ENCODE peak calls at places on chromosomes 6 and 20, in four cellular contexts. One of them, this sample, is unnamed.

GRCh38 chr6:124040655-124041054 is 237.0 kb downstream of the NKAIN2 start:
- DNase-seq in HepG2: no peak
- DNase-seq in GM12878: no peak
- DNase-seq in H1: no peak
- DNase-seq in this sample: no peak

GRCh38 chr6:121305957-121306607 is 28.2 kb downstream of the TBC1D32 start:
- DNase-seq in HepG2: peak; percentile 59
- DNase-seq in H1: no peak
- DNase-seq in GM12878: no peak
- DNase-seq in this sample: peak; percentile 38

GRCh38 chr20:31974975-31975481 is 7.1 kb downstream of the XKR7 start:
- DNase-seq in H1: peak; percentile 69
- DNase-seq in HepG2: no peak
- DNase-seq in GM12878: no peak
- DNase-seq in this sample: no peak

GRCh38 chr20:1430004-1430451 is 36.6 kb downstream of the NSFL1C start:
- DNase-seq in HepG2: no peak
- DNase-seq in GM12878: no peak
- DNase-seq in H1: no peak
- DNase-seq in this sample: no peak

GRCh38 chr20:57392130-57392445 is 892 bp downstream of the RBM38 start:
- DNase-seq in H1: no peak
- DNase-seq in HepG2: no peak
- DNase-seq in GM12878: no peak
- DNase-seq in this sample: no peak

GRCh38 chr6:114000066-114000465 is 29.1 kb upstream of the HDAC2 start:
- DNase-seq in H1: no peak
- DNase-seq in HepG2: no peak
- DNase-seq in GM12878: no peak
- DNase-seq in this sample: no peak

GRCh38 chr20:38290829-38291581 is 13.0 kb upstream of the BPI start:
- DNase-seq in GM12878: no peak
- DNase-seq in HepG2: peak; percentile 87
- DNase-seq in H1: peak; percentile 74
- DNase-seq in this sample: peak; percentile 60

GRCh38 chr20:63253438-63254236 is 626 bp downstream of the NKAIN4 start:
- DNase-seq in GM12878: no peak
- DNase-seq in H1: peak; percentile 82
- DNase-seq in HepG2: no peak
- DNase-seq in this sample: peak; percentile 21

GRCh38 chr20:47561175-47561574 is 59.5 kb downstream of the NCOA3 start:
- DNase-seq in GM12878: no peak
- DNase-seq in HepG2: no peak
- DNase-seq in H1: no peak
- DNase-seq in this sample: no peak

GRCh38 chr20:53399131-53399530 is 194.5 kb downstream of the ZNF217 start:
- DNase-seq in GM12878: no peak
- DNase-seq in HepG2: no peak
- DNase-seq in H1: no peak
- DNase-seq in this sample: no peak

GRCh38 chr6:120058410-120058809 is 708.8 kb upstream of the MAN1A1 start:
- DNase-seq in HepG2: no peak
- DNase-seq in GM12878: no peak
- DNase-seq in H1: no peak
- DNase-seq in this sample: no peak

DNA sequence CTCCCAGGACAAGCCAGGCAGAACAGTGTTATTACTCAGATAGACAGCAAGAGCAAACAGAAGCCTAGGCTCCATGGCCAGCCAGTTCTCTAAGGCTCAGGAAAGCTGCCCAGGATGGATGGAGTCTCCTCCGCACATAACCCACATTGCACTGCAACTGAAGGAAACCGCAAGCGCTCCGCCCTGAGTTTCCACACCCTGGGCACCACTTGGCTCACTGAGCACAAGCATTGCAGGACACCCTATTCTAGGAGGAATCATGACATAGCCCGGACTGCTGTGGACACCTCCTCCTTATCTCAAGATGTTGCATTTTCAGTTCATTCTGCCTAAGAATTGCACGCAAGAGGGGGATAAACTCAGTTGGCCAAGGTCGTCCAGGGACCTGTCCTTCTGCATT is 42.9 kb downstream of the LINC00237 start:
- DNase-seq in H1: peak; percentile 39
- DNase-seq in GM12878: no peak
- DNase-seq in HepG2: no peak
- DNase-seq in this sample: no peak
- TF ChIP-seq SUZ12 in H1: no peak
- TF ChIP-seq SUZ12 in GM12878: no peak
- TF ChIP-seq SUZ12 in HepG2: no peak
- TF ChIP-seq SUZ12 in this sample: no peak

DNA sequence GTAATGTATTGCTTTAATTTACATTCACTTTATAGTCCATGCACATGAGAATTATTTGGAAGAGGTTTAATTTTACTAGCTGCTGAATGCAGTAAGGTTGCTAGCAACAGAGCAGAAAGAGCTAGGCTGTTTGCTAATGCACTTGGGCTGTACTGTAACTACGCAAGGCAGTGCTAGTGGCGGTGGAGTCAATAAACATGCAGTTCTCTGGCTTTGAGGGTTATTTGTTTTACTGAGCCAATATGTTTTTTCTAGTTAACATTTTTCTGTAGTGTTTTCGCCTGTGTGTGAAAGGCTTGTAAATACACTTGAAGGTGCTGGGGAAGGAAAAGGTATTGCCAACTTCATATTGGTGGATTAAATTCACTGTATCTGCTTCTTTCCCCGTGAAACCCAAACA is 112.8 kb downstream of the BTBD3 start:
- DNase-seq in HepG2: no peak
- DNase-seq in H1: no peak
- DNase-seq in GM12878: no peak
- DNase-seq in this sample: no peak
- TF ChIP-seq SP1 in HepG2: no peak
- TF ChIP-seq SP1 in H1: no peak
- TF ChIP-seq SP1 in GM12878: no peak
- TF ChIP-seq SP1 in this sample: no peak

DNA sequence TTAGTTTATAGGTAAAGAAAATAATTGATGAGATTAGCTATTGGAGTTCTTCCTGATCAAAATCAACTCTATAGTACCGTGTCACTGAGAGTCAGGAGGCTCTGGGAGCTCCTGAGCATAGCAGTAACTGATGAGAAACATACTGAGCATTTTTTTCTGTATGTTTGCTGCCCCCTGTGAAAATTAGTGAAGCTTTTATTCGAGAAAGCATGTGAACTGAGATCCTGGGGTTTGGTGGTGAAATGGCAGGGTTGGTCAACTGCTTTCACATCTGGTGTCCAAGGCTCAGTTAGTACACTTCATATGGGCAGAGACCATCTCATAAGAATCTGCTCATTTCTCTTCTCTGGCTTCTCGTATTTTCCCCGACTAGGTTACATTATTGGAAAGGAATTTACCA is 4.1 kb upstream of the ABT1 start:
- DNase-seq in GM12878: no peak
- DNase-seq in H1: no peak
- DNase-seq in HepG2: peak; percentile 30
- DNase-seq in this sample: no peak
- TF ChIP-seq SUZ12 in GM12878: no peak
- TF ChIP-seq SUZ12 in H1: no peak
- TF ChIP-seq SUZ12 in HepG2: no peak
- TF ChIP-seq SUZ12 in this sample: no peak

GRCh38 chr6:155832596-155832995 is 377.0 kb upstream of the NOX3 start:
- DNase-seq in GM12878: no peak
- DNase-seq in HepG2: peak; percentile 13
- DNase-seq in H1: no peak
- DNase-seq in this sample: no peak
- TF ChIP-seq SP1 in GM12878: no peak
- TF ChIP-seq SP1 in HepG2: no peak
- TF ChIP-seq SP1 in H1: no peak
- TF ChIP-seq SP1 in this sample: no peak

GRCh38 chr6:36839819-36840379 is 655 bp upstream of the CPNE5 start:
- DNase-seq in GM12878: no peak
- DNase-seq in H1: peak; percentile 63
- DNase-seq in HepG2: no peak
- DNase-seq in this sample: peak; percentile 69
- TF ChIP-seq SUZ12 in GM12878: no peak
- TF ChIP-seq SUZ12 in H1: no peak
- TF ChIP-seq SUZ12 in HepG2: no peak
- TF ChIP-seq SUZ12 in this sample: no peak

GRCh38 chr6:170088349-170088951 is 202.4 kb downstream of the DLL1 start:
- DNase-seq in GM12878: no peak
- DNase-seq in H1: no peak
- DNase-seq in HepG2: no peak
- DNase-seq in this sample: no peak
- TF ChIP-seq SP1 in GM12878: no peak
- TF ChIP-seq SP1 in H1: no peak
- TF ChIP-seq SP1 in HepG2: no peak
- TF ChIP-seq SP1 in this sample: no peak

GRCh38 chr6:112287836-112288235 is 33.5 kb upstream of the LAMA4 start:
- DNase-seq in H1: no peak
- DNase-seq in HepG2: no peak
- DNase-seq in GM12878: no peak
- DNase-seq in this sample: no peak
- TF ChIP-seq SUZ12 in H1: no peak
- TF ChIP-seq SUZ12 in HepG2: no peak
- TF ChIP-seq SUZ12 in GM12878: no peak
- TF ChIP-seq SUZ12 in this sample: no peak

GRCh38 chr6:118579786-118580185 is 31.7 kb downstream of the PLN start:
- DNase-seq in HepG2: no peak
- DNase-seq in H1: no peak
- DNase-seq in GM12878: no peak
- DNase-seq in this sample: no peak

GRCh38 chr6:118580585-118581419 is 32.7 kb downstream of the PLN start:
- DNase-seq in HepG2: peak; percentile 75
- DNase-seq in GM12878: no peak
- DNase-seq in H1: no peak
- DNase-seq in this sample: peak; percentile 75

GRCh38 chr6:118584906-118585305 is 36.8 kb downstream of the PLN start:
- DNase-seq in HepG2: no peak
- DNase-seq in GM12878: no peak
- DNase-seq in H1: no peak
- DNase-seq in this sample: no peak

GRCh38 chr6:118578617-118579016 is 30.5 kb downstream of the PLN start:
- DNase-seq in H1: no peak
- DNase-seq in GM12878: no peak
- DNase-seq in HepG2: no peak
- DNase-seq in this sample: no peak

DNA sequence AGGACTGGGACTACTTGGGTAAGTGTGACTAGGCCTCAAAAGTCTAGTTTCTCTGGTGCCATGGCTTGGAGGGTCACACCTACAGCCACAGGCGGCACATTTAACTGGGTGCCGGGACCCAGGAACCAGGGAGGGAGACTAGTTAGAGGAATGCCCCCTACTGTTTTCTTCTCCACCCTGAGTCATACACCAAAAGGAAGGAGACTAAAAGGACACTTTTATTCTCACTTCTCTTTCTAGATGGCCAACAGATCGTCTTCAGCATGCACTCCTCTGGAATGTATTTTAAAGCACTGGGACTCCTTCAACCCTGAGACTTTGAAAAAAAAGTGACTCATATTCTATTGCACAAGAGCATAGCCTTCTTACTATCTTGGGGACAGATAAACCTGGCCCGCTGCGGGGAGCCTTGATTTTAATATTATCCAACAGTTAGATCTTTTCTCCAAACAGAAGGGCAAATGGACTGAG is 33.4 kb downstream of the PLN start:
- DNase-seq in GM12878: no peak
- DNase-seq in HepG2: no peak
- DNase-seq in H1: no peak
- DNase-seq in this sample: no peak
- TF ChIP-seq SP1 in GM12878: no peak
- TF ChIP-seq SP1 in HepG2: no peak
- TF ChIP-seq SP1 in H1: no peak
- TF ChIP-seq SP1 in this sample: no peak